ENCODE peak calls at places on chromosomes 11 and 22, in five cellular contexts. A is choroid plexus epithelial cell, T is GM23338, K is transverse colon, R is GM23248. B is an unnamed sample.

GRCh38 chr11:2557381-2557780 is 112.6 kb downstream of the KCNQ1 start:
- DNase-seq in A (no peak), T (no peak), K (peak), R (no peak), B (no peak)

GRCh38 chr11:78380615-78381029 is 37.0 kb downstream of the GAB2 start:
- DNase-seq in A (peak), T (no peak), K (no peak), R (peak), B (peak)

GRCh38 chr22:35051034-35051535 is 14.9 kb upstream of the ISX start:
- DNase-seq in A (no peak), T (no peak), K (no peak), R (no peak), B (no peak)

GRCh38 chr11:86940122-86940777 is 14.9 kb downstream of the FZD4 start:
- DNase-seq in A (peak), T (peak), K (peak), R (peak), B (peak)

GRCh38 chr11:126007263-126007662 is 55.4 kb downstream of the CDON start:
- DNase-seq in A (peak), T (no peak), K (no peak), R (peak), B (peak)

GRCh38 chr22:17774206-17774927 is at the start of gene BID:
- DNase-seq in A (no peak), T (peak), K (peak), R (peak), B (no peak)

GRCh38 chr22:43186272-43187170 is at the start of gene TTLL12:
- DNase-seq in A (peak), T (peak), K (peak), R (peak), B (no peak)

GRCh38 chr11:2471048-2471803 is 26.4 kb downstream of the KCNQ1 start:
- DNase-seq in A (no peak), T (no peak), K (no peak), R (no peak), B (no peak)

GRCh38 chr11:15093432-15093831 is 20.0 kb downstream of the CALCB start:
- DNase-seq in A (no peak), T (no peak), K (no peak), R (no peak), B (no peak)

GRCh38 chr22:46033256-46034200 is 56.6 kb upstream of the WNT7B start:
- DNase-seq in A (no peak), T (no peak), K (no peak), R (peak), B (peak)
- H3K4me3 ChIP-seq in A (no peak), T (no peak), K (no peak), R (no peak), B (no peak)

GRCh38 chr11:63670738-63671321 is 346 bp downstream of the ATL3 start:
- DNase-seq in A (no peak), T (peak), K (peak), R (peak), B (no peak)

GRCh38 chr11:63672934-63673539 is 1.9 kb upstream of the ATL3 start:
- DNase-seq in A (no peak), T (no peak), K (no peak), R (peak), B (peak)

GRCh38 chr11:63673579-63673978 is 2.4 kb upstream of the ATL3 start:
- DNase-seq in A (no peak), T (no peak), K (no peak), R (peak), B (peak)

GRCh38 chr11:63671322-63672155 is at the start of gene ATL3:
- DNase-seq in A (peak), T (peak), K (peak), R (peak), B (peak)

DNA sequence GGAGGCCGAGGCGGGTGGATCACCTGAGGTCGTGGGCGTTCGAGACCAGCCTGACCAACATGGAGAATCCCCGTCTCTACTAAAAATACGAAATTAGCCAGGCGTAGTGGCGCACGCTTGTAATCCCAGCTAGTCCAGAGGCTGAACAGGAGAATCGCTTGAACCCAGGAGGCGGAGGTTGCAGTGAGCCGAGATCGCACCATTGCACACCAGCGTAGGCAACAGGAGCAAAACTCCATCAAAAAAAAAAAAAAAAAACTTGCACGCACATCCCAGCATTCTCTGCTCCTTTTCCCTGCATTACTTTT is 934 bp upstream of the ATL3 start:
- DNase-seq in A (no peak), T (no peak), K (no peak), R (no peak), B (no peak)
- H3K4me3 ChIP-seq in A (no peak), T (no peak), K (no peak), R (peak), B (no peak)

DNA sequence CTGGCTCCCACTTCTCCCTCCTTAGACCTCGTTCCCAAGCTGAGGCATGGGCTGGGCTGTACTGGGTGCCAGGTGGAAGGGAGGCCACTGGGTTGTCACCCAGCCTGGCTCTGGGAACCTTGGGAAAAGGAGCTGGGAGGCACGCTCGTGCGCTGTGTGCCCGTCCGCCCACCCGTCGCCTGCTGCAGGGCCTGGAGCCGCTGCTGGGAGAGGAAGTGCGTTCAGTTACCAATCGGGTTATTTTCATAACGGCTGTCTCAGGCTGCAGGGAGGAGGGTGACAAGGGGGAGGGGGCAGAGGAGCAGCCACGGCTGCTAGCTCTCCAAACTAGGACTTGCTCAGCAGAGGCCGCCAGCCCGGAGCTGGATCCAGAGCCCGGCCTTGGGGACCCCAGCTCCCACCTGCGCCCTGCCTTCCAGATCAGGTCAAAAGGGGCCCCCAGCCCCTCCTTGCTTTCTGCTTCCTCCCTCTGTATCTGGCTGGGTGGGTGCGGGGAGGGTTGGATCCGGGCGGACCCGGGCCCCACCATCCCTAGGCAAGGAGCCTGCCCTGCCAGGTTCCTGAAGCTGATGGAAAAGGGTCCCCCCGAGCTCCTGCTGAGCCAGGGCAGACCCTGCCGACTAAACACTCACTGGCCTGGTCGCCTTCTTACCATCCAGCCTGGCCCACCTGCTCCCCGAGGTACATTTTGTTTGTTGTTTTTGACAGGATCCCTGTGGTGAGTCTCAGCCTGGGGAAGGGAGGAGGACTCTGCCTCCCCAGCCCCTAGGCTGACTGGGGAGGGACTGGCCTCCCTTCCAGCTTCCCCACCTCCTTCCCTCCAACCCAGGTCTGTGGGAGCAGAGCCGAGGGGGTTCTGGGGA is 14.3 kb downstream of the DGKZ start:
- DNase-seq in A (peak), T (no peak), K (peak), R (peak), B (peak)
- H3K4me3 ChIP-seq in A (peak), T (no peak), K (peak), R (peak), B (no peak)

DNA sequence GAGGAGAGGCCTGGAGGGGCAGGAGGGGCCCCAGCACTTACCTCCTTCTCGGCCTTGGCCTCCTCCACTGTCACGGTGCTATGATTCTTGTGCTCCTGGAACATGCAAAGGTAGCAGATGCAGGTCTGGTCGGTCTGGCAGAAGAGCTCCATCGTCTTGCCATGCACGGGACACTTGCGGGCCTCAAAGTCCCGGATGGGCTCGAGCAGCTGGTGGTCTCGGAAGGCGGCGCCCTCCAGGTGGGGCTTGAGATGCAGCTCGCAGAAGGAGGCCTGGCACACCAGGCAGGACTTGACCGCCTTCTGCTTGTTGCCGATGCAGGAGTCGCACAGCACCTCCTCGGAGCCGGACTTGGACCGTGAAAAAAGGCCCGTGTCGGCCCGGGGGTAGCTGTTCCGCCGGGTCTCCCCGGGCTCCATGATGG is 714 bp downstream of the TRIM29 start:
- DNase-seq in A (no peak), T (no peak), K (peak), R (no peak), B (no peak)
- H3K4me3 ChIP-seq in A (no peak), T (no peak), K (no peak), R (no peak), B (no peak)